ENCODE peak calls at places on chromosomes 6 and 20, in seven cellular contexts. One of them, this sample, is unnamed.

GRCh38 chr6:156776841-156777576 is at the start of gene ARID1B:
- DNase-seq in K562: peak
- DNase-seq in tibial artery: peak
- DNase-seq in RWPE1: peak
- DNase-seq in body of pancreas: peak
- DNase-seq in fibroblast of lung: peak
- DNase-seq in MM.1S: peak
- DNase-seq in this sample: peak

GRCh38 chr20:35662541-35662940 is 2.2 kb downstream of the CPNE1 start:
- DNase-seq in RWPE1: no peak
- DNase-seq in body of pancreas: no peak
- DNase-seq in tibial artery: no peak
- DNase-seq in fibroblast of lung: no peak
- DNase-seq in MM.1S: no peak
- DNase-seq in K562: no peak
- DNase-seq in this sample: no peak

GRCh38 chr6:5471637-5472430 is 210.5 kb downstream of the FARS2 start:
- DNase-seq in tibial artery: no peak
- DNase-seq in RWPE1: no peak
- DNase-seq in body of pancreas: no peak
- DNase-seq in fibroblast of lung: peak
- DNase-seq in MM.1S: no peak
- DNase-seq in K562: no peak
- DNase-seq in this sample: no peak

GRCh38 chr20:62967149-62967501 is 14.6 kb downstream of the SLC17A9 start:
- DNase-seq in body of pancreas: no peak
- DNase-seq in fibroblast of lung: no peak
- DNase-seq in K562: no peak
- DNase-seq in RWPE1: no peak
- DNase-seq in MM.1S: no peak
- DNase-seq in tibial artery: no peak
- DNase-seq in this sample: no peak

GRCh38 chr20:18331694-18332093 is 43.4 kb downstream of the ZNF133 start:
- DNase-seq in tibial artery: no peak
- DNase-seq in K562: no peak
- DNase-seq in MM.1S: no peak
- DNase-seq in body of pancreas: no peak
- DNase-seq in fibroblast of lung: no peak
- DNase-seq in RWPE1: no peak
- DNase-seq in this sample: no peak

GRCh38 chr6:168420706-168421105 is 20.3 kb upstream of the SMOC2 start:
- DNase-seq in tibial artery: no peak
- DNase-seq in RWPE1: no peak
- DNase-seq in K562: no peak
- DNase-seq in fibroblast of lung: no peak
- DNase-seq in body of pancreas: no peak
- DNase-seq in MM.1S: no peak
- DNase-seq in this sample: no peak

GRCh38 chr6:163589401-163589800 is 174.9 kb downstream of the QKI start:
- DNase-seq in fibroblast of lung: peak
- DNase-seq in K562: no peak
- DNase-seq in body of pancreas: no peak
- DNase-seq in tibial artery: no peak
- DNase-seq in RWPE1: no peak
- DNase-seq in MM.1S: no peak
- DNase-seq in this sample: no peak

GRCh38 chr6:85096976-85097375 is 332.6 kb upstream of the TBX18 start:
- DNase-seq in body of pancreas: no peak
- DNase-seq in tibial artery: no peak
- DNase-seq in fibroblast of lung: no peak
- DNase-seq in MM.1S: no peak
- DNase-seq in K562: no peak
- DNase-seq in RWPE1: no peak
- DNase-seq in this sample: no peak

GRCh38 chr6:150720774-150721233 is 121.1 kb downstream of the PLEKHG1 start:
- DNase-seq in body of pancreas: no peak
- DNase-seq in RWPE1: peak
- DNase-seq in K562: no peak
- DNase-seq in MM.1S: peak
- DNase-seq in fibroblast of lung: peak
- DNase-seq in tibial artery: no peak
- DNase-seq in this sample: peak

GRCh38 chr6:138545621-138545980 is 46.3 kb upstream of the NHSL1 start:
- DNase-seq in body of pancreas: peak
- DNase-seq in MM.1S: no peak
- DNase-seq in K562: no peak
- DNase-seq in RWPE1: no peak
- DNase-seq in tibial artery: peak
- DNase-seq in fibroblast of lung: peak
- DNase-seq in this sample: no peak

GRCh38 chr6:96682017-96682416 is 119.1 kb downstream of the FHL5 start:
- DNase-seq in K562: no peak
- DNase-seq in tibial artery: no peak
- DNase-seq in MM.1S: no peak
- DNase-seq in body of pancreas: no peak
- DNase-seq in RWPE1: no peak
- DNase-seq in fibroblast of lung: no peak
- DNase-seq in this sample: no peak

GRCh38 chr6:150713876-150714275 is 114.2 kb downstream of the PLEKHG1 start:
- DNase-seq in K562: no peak
- DNase-seq in body of pancreas: no peak
- DNase-seq in tibial artery: no peak
- DNase-seq in RWPE1: no peak
- DNase-seq in MM.1S: no peak
- DNase-seq in fibroblast of lung: peak
- DNase-seq in this sample: no peak

GRCh38 chr20:25205277-25206062 is 10.0 kb downstream of the ENTPD6 start:
- DNase-seq in RWPE1: no peak
- DNase-seq in MM.1S: no peak
- DNase-seq in fibroblast of lung: no peak
- DNase-seq in body of pancreas: no peak
- DNase-seq in K562: no peak
- DNase-seq in tibial artery: no peak
- DNase-seq in this sample: no peak

GRCh38 chr6:43764767-43765166 is 5.2 kb upstream of the VEGFA start:
- DNase-seq in RWPE1: no peak
- DNase-seq in tibial artery: peak
- DNase-seq in body of pancreas: no peak
- DNase-seq in fibroblast of lung: no peak
- DNase-seq in K562: no peak
- DNase-seq in MM.1S: no peak
- DNase-seq in this sample: no peak

GRCh38 chr6:145044606-145045275 is 690.6 kb downstream of the EPM2A start:
- DNase-seq in tibial artery: no peak
- DNase-seq in K562: no peak
- DNase-seq in MM.1S: no peak
- DNase-seq in body of pancreas: no peak
- DNase-seq in fibroblast of lung: peak
- DNase-seq in RWPE1: no peak
- DNase-seq in this sample: no peak

GRCh38 chr6:121627761-121628160 is 192.3 kb downstream of the GJA1 start:
- DNase-seq in fibroblast of lung: no peak
- DNase-seq in tibial artery: no peak
- DNase-seq in RWPE1: peak
- DNase-seq in MM.1S: peak
- DNase-seq in K562: no peak
- DNase-seq in body of pancreas: no peak
- DNase-seq in this sample: no peak

GRCh38 chr6:33850869-33851541 is 47.2 kb upstream of the MLN start:
- DNase-seq in RWPE1: no peak
- DNase-seq in MM.1S: no peak
- DNase-seq in body of pancreas: no peak
- DNase-seq in K562: no peak
- DNase-seq in tibial artery: no peak
- DNase-seq in fibroblast of lung: no peak
- DNase-seq in this sample: no peak

GRCh38 chr6:74752303-74752702 is 453.6 kb downstream of the COL12A1 start:
- DNase-seq in MM.1S: no peak
- DNase-seq in tibial artery: no peak
- DNase-seq in K562: no peak
- DNase-seq in RWPE1: no peak
- DNase-seq in body of pancreas: no peak
- DNase-seq in fibroblast of lung: no peak
- DNase-seq in this sample: no peak
- TF ChIP-seq CTCF in MM.1S: peak
- TF ChIP-seq CTCF in tibial artery: no peak
- TF ChIP-seq CTCF in K562: no peak
- TF ChIP-seq CTCF in RWPE1: no peak
- TF ChIP-seq CTCF in body of pancreas: no peak
- TF ChIP-seq CTCF in fibroblast of lung: peak
- TF ChIP-seq CTCF in this sample: no peak

DNA sequence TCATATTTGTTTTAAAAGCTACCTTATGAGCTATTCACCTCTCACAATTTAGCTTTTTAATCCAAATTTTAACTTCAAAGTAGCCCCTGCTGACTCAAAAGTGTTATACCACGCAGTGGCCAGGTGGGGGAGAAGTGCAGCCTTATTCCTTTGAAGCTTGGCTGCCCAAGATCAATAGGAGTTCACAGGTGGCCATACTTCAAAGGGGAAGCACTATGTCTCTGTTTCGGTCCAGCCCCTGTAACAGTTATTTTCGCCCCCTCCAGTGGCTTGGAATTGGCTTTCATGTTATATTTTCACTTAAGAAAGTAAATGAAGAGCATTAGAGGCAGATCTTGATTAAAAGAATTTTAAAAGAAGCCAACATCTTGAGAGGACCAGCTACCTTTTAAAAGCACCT is 608.4 kb downstream of the EPHA7 start:
- DNase-seq in MM.1S: peak
- DNase-seq in RWPE1: peak
- DNase-seq in fibroblast of lung: peak
- DNase-seq in tibial artery: no peak
- DNase-seq in body of pancreas: peak
- DNase-seq in K562: peak
- DNase-seq in this sample: peak
- TF ChIP-seq CTCF in MM.1S: peak
- TF ChIP-seq CTCF in RWPE1: peak
- TF ChIP-seq CTCF in fibroblast of lung: peak
- TF ChIP-seq CTCF in tibial artery: no peak
- TF ChIP-seq CTCF in body of pancreas: peak
- TF ChIP-seq CTCF in K562: peak
- TF ChIP-seq CTCF in this sample: peak

GRCh38 chr20:59458645-59459044 is 145.7 kb upstream of the PHACTR3 start:
- DNase-seq in tibial artery: no peak
- DNase-seq in fibroblast of lung: no peak
- DNase-seq in K562: no peak
- DNase-seq in MM.1S: no peak
- DNase-seq in RWPE1: no peak
- DNase-seq in body of pancreas: no peak
- DNase-seq in this sample: no peak

GRCh38 chr20:59453634-59454241 is 150.6 kb upstream of the PHACTR3 start:
- DNase-seq in RWPE1: no peak
- DNase-seq in body of pancreas: no peak
- DNase-seq in MM.1S: no peak
- DNase-seq in K562: no peak
- DNase-seq in tibial artery: peak
- DNase-seq in fibroblast of lung: no peak
- DNase-seq in this sample: no peak

GRCh38 chr20:59452856-59453255 is 151.5 kb upstream of the PHACTR3 start:
- DNase-seq in K562: no peak
- DNase-seq in MM.1S: no peak
- DNase-seq in body of pancreas: no peak
- DNase-seq in fibroblast of lung: no peak
- DNase-seq in tibial artery: peak
- DNase-seq in RWPE1: no peak
- DNase-seq in this sample: no peak

GRCh38 chr20:59456342-59457132 is 147.8 kb upstream of the PHACTR3 start:
- DNase-seq in tibial artery: no peak
- DNase-seq in MM.1S: no peak
- DNase-seq in K562: no peak
- DNase-seq in RWPE1: no peak
- DNase-seq in body of pancreas: no peak
- DNase-seq in fibroblast of lung: no peak
- DNase-seq in this sample: no peak

DNA sequence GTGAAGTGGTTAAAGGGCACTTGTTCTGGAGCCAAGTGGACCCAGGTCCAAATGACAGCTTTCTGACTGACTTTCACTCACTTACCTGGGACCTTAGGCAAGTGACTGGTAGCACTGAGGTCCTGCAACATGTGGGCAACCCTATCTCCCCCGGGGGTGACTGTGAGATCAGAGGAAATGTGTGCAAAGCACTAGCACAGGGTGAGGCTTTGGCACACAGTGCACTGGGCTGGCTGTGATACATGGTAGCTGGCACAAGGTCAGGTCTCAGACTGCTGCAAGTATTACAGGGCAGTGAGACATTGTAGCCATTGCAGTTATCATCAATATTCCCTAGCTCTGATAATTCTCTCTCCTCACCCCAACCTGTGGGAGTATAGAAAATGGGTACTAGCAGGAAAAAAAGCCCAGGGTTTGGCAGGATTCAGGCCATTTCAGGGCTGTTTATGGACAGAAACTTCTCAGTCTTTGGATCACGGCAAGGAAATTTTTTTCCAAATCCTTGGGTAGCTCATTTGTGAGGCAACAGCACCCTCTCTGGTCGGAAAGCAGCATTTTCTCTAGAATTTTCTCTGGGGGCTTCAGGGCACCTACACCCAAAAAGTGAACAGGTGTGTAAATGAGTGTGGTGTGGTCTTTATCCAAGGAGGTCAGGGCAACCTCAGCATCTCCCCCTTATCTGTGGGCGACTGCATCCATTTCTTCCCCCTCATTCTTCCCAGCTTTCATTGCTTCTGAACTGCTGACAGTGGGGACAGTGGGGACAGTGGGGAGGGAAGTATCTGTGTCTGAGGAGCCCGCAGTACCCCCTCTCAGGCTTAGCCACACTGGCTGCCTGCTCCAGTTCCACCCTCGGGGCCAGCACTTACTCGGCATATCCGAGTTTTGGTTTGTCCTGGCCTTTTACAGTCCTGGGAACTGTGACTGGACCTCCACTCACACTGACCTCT is 148.7 kb upstream of the PHACTR3 start:
- DNase-seq in tibial artery: no peak
- DNase-seq in MM.1S: no peak
- DNase-seq in RWPE1: peak
- DNase-seq in body of pancreas: peak
- DNase-seq in fibroblast of lung: no peak
- DNase-seq in K562: peak
- DNase-seq in this sample: no peak
- TF ChIP-seq CTCF in tibial artery: peak
- TF ChIP-seq CTCF in MM.1S: peak
- TF ChIP-seq CTCF in RWPE1: peak
- TF ChIP-seq CTCF in body of pancreas: peak
- TF ChIP-seq CTCF in fibroblast of lung: peak
- TF ChIP-seq CTCF in K562: peak
- TF ChIP-seq CTCF in this sample: peak

DNA sequence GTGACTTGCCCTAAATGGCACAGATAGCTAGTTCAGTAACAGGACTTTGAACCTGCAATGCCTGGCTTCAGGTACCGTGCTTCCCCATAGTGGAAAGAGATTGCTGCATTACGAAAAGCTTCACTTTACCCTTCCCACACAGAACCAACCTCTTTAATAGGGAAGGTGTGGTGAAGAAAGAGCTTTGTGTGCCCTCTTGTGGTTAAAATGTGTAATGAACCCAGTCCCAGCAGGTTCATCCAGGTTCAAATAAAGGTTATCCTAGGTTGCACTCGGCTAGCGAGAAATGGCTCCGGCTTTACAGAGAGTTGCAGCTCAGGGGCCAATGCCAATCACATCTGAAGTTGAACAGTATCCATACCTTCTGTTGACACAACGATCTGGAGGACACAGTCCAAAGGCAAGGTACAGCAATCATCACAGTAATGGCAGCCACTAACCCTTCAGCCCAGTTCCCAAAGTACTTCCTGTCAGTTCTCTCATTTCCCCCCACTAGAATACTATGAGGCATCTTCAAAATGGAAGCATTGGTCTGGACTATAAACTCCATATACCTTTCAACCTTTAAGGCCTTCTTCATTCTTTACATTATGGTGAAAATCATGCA is 3.0 kb downstream of the DEFB115 start:
- DNase-seq in fibroblast of lung: no peak
- DNase-seq in tibial artery: no peak
- DNase-seq in MM.1S: peak
- DNase-seq in K562: peak
- DNase-seq in RWPE1: peak
- DNase-seq in body of pancreas: no peak
- DNase-seq in this sample: no peak
- TF ChIP-seq CTCF in fibroblast of lung: no peak
- TF ChIP-seq CTCF in tibial artery: no peak
- TF ChIP-seq CTCF in MM.1S: peak
- TF ChIP-seq CTCF in K562: peak
- TF ChIP-seq CTCF in RWPE1: peak
- TF ChIP-seq CTCF in body of pancreas: peak
- TF ChIP-seq CTCF in this sample: peak

This sample was measured in GM10248.